ENCODE peak calls at places on chromosomes 7 and 10, in eight cellular contexts. One of them, this sample, is unnamed.

GRCh38 chr10:7397049-7397448 is 13.8 kb downstream of the SFMBT2 start:
- DNase-seq in germinal center: no peak
- DNase-seq in memory B cell: no peak
- DNase-seq in EH: no peak
- DNase-seq in NCI-H1092: no peak
- DNase-seq in K562: no peak
- DNase-seq in activated T-helper 1 cell treated with Interleukin-2 at 50 U/mL for 16 hours: no peak
- DNase-seq in ecto neural progenitor cell: no peak
- DNase-seq in this sample: no peak

GRCh38 chr10:113060221-113061053 is 110.4 kb downstream of the TCF7L2 start:
- DNase-seq in germinal center: no peak
- DNase-seq in memory B cell: no peak
- DNase-seq in EH: no peak
- DNase-seq in NCI-H1092: no peak
- DNase-seq in K562: peak
- DNase-seq in activated T-helper 1 cell treated with Interleukin-2 at 50 U/mL for 16 hours: no peak
- DNase-seq in ecto neural progenitor cell: no peak
- DNase-seq in this sample: no peak

GRCh38 chr10:77744249-77744648 is 106.6 kb upstream of the KCNMA1 start:
- DNase-seq in germinal center: no peak
- DNase-seq in memory B cell: no peak
- DNase-seq in EH: peak
- DNase-seq in NCI-H1092: no peak
- DNase-seq in K562: no peak
- DNase-seq in activated T-helper 1 cell treated with Interleukin-2 at 50 U/mL for 16 hours: no peak
- DNase-seq in ecto neural progenitor cell: no peak
- DNase-seq in this sample: no peak

GRCh38 chr10:43648083-43648391 is 644 bp downstream of the ZNF32 start:
- DNase-seq in germinal center: no peak
- DNase-seq in memory B cell: no peak
- DNase-seq in EH: no peak
- DNase-seq in NCI-H1092: no peak
- DNase-seq in K562: peak
- DNase-seq in activated T-helper 1 cell treated with Interleukin-2 at 50 U/mL for 16 hours: no peak
- DNase-seq in ecto neural progenitor cell: no peak
- DNase-seq in this sample: no peak

GRCh38 chr10:97173036-97173435 is 12.7 kb downstream of the SLIT1 start:
- DNase-seq in germinal center: no peak
- DNase-seq in memory B cell: no peak
- DNase-seq in EH: no peak
- DNase-seq in NCI-H1092: no peak
- DNase-seq in K562: no peak
- DNase-seq in activated T-helper 1 cell treated with Interleukin-2 at 50 U/mL for 16 hours: no peak
- DNase-seq in ecto neural progenitor cell: no peak
- DNase-seq in this sample: no peak

GRCh38 chr10:58951750-58952149 is 224.7 kb upstream of the PHYHIPL start:
- DNase-seq in germinal center: no peak
- DNase-seq in memory B cell: no peak
- DNase-seq in EH: peak
- DNase-seq in NCI-H1092: no peak
- DNase-seq in K562: no peak
- DNase-seq in activated T-helper 1 cell treated with Interleukin-2 at 50 U/mL for 16 hours: no peak
- DNase-seq in ecto neural progenitor cell: no peak
- DNase-seq in this sample: no peak

GRCh38 chr7:158112571-158113320 is 474.9 kb downstream of the PTPRN2 start:
- DNase-seq in germinal center: no peak
- DNase-seq in memory B cell: no peak
- DNase-seq in EH: no peak
- DNase-seq in NCI-H1092: no peak
- DNase-seq in K562: no peak
- DNase-seq in activated T-helper 1 cell treated with Interleukin-2 at 50 U/mL for 16 hours: no peak
- DNase-seq in ecto neural progenitor cell: no peak
- DNase-seq in this sample: no peak

GRCh38 chr7:121395494-121395960 is 581 bp downstream of the FAM3C start:
- DNase-seq in germinal center: peak
- DNase-seq in memory B cell: peak
- DNase-seq in EH: peak
- DNase-seq in NCI-H1092: no peak
- DNase-seq in K562: peak
- DNase-seq in activated T-helper 1 cell treated with Interleukin-2 at 50 U/mL for 16 hours: no peak
- DNase-seq in ecto neural progenitor cell: no peak
- DNase-seq in this sample: no peak

GRCh38 chr7:93055543-93056107 is 62.2 kb downstream of the SAMD9 start:
- DNase-seq in germinal center: peak
- DNase-seq in memory B cell: no peak
- DNase-seq in EH: peak
- DNase-seq in NCI-H1092: peak
- DNase-seq in K562: peak
- DNase-seq in activated T-helper 1 cell treated with Interleukin-2 at 50 U/mL for 16 hours: no peak
- DNase-seq in ecto neural progenitor cell: no peak
- DNase-seq in this sample: peak

GRCh38 chr10:11825796-11826414 is 2.7 kb downstream of the PROSER2 start:
- DNase-seq in germinal center: no peak
- DNase-seq in memory B cell: no peak
- DNase-seq in EH: peak
- DNase-seq in NCI-H1092: no peak
- DNase-seq in K562: no peak
- DNase-seq in activated T-helper 1 cell treated with Interleukin-2 at 50 U/mL for 16 hours: no peak
- DNase-seq in ecto neural progenitor cell: no peak
- DNase-seq in this sample: no peak

GRCh38 chr7:51019231-51019844 is 236.6 kb upstream of the GRB10 start:
- DNase-seq in germinal center: no peak
- DNase-seq in memory B cell: no peak
- DNase-seq in EH: peak
- DNase-seq in NCI-H1092: no peak
- DNase-seq in K562: no peak
- DNase-seq in activated T-helper 1 cell treated with Interleukin-2 at 50 U/mL for 16 hours: no peak
- DNase-seq in ecto neural progenitor cell: peak
- DNase-seq in this sample: no peak

GRCh38 chr7:151271699-151272355 is 23.3 kb upstream of the SMARCD3 start:
- DNase-seq in germinal center: no peak
- DNase-seq in memory B cell: no peak
- DNase-seq in EH: peak
- DNase-seq in NCI-H1092: no peak
- DNase-seq in K562: no peak
- DNase-seq in activated T-helper 1 cell treated with Interleukin-2 at 50 U/mL for 16 hours: no peak
- DNase-seq in ecto neural progenitor cell: no peak
- DNase-seq in this sample: no peak

GRCh38 chr7:130401101-130401500 is 20.8 kb downstream of the CPA1 start:
- DNase-seq in germinal center: no peak
- DNase-seq in memory B cell: no peak
- DNase-seq in EH: no peak
- DNase-seq in NCI-H1092: no peak
- DNase-seq in K562: no peak
- DNase-seq in activated T-helper 1 cell treated with Interleukin-2 at 50 U/mL for 16 hours: no peak
- DNase-seq in ecto neural progenitor cell: no peak
- DNase-seq in this sample: no peak

GRCh38 chr10:71868192-71868697 is 17.2 kb upstream of the PSAP start:
- DNase-seq in germinal center: no peak
- DNase-seq in memory B cell: no peak
- DNase-seq in EH: peak
- DNase-seq in NCI-H1092: no peak
- DNase-seq in K562: peak
- DNase-seq in activated T-helper 1 cell treated with Interleukin-2 at 50 U/mL for 16 hours: no peak
- DNase-seq in ecto neural progenitor cell: no peak
- DNase-seq in this sample: no peak

GRCh38 chr10:21499910-21500577 is 25.4 kb downstream of the SKIDA1 start:
- DNase-seq in germinal center: peak
- DNase-seq in memory B cell: no peak
- DNase-seq in EH: no peak
- DNase-seq in NCI-H1092: no peak
- DNase-seq in K562: no peak
- DNase-seq in activated T-helper 1 cell treated with Interleukin-2 at 50 U/mL for 16 hours: no peak
- DNase-seq in ecto neural progenitor cell: peak
- DNase-seq in this sample: no peak

GRCh38 chr7:39228946-39229345 is 251.2 kb downstream of the POU6F2 start:
- DNase-seq in germinal center: no peak
- DNase-seq in memory B cell: no peak
- DNase-seq in EH: peak
- DNase-seq in NCI-H1092: no peak
- DNase-seq in K562: no peak
- DNase-seq in activated T-helper 1 cell treated with Interleukin-2 at 50 U/mL for 16 hours: no peak
- DNase-seq in ecto neural progenitor cell: no peak
- DNase-seq in this sample: no peak

GRCh38 chr10:95693668-95694534 is at the start of gene TCTN3:
- DNase-seq in germinal center: peak
- DNase-seq in memory B cell: peak
- DNase-seq in EH: peak
- DNase-seq in NCI-H1092: peak
- DNase-seq in K562: peak
- DNase-seq in activated T-helper 1 cell treated with Interleukin-2 at 50 U/mL for 16 hours: peak
- DNase-seq in ecto neural progenitor cell: peak
- DNase-seq in this sample: peak

GRCh38 chr10:73998623-73999622 is 1.0 kb downstream of the VCL start:
- DNase-seq in germinal center: peak
- DNase-seq in memory B cell: peak
- DNase-seq in EH: peak
- DNase-seq in NCI-H1092: no peak
- DNase-seq in K562: peak
- DNase-seq in activated T-helper 1 cell treated with Interleukin-2 at 50 U/mL for 16 hours: no peak
- DNase-seq in ecto neural progenitor cell: peak
- DNase-seq in this sample: no peak

GRCh38 chr10:124736491-124737136 is 7.6 kb downstream of the FAM53B start:
- DNase-seq in germinal center: no peak
- DNase-seq in memory B cell: no peak
- DNase-seq in EH: peak
- DNase-seq in NCI-H1092: no peak
- DNase-seq in K562: no peak
- DNase-seq in activated T-helper 1 cell treated with Interleukin-2 at 50 U/mL for 16 hours: no peak
- DNase-seq in ecto neural progenitor cell: peak
- DNase-seq in this sample: no peak

GRCh38 chr10:90915141-90916075 is 5.5 kb downstream of the ANKRD1 start:
- DNase-seq in germinal center: no peak
- DNase-seq in memory B cell: no peak
- DNase-seq in EH: no peak
- DNase-seq in NCI-H1092: no peak
- DNase-seq in K562: peak
- DNase-seq in activated T-helper 1 cell treated with Interleukin-2 at 50 U/mL for 16 hours: no peak
- DNase-seq in ecto neural progenitor cell: no peak
- DNase-seq in this sample: no peak

GRCh38 chr7:64905547-64905946 is 2.5 kb downstream of the ZNF273 start:
- DNase-seq in germinal center: no peak
- DNase-seq in memory B cell: no peak
- DNase-seq in EH: no peak
- DNase-seq in NCI-H1092: no peak
- DNase-seq in K562: peak
- DNase-seq in activated T-helper 1 cell treated with Interleukin-2 at 50 U/mL for 16 hours: no peak
- DNase-seq in ecto neural progenitor cell: no peak
- DNase-seq in this sample: no peak

GRCh38 chr10:132689721-132690360 is 96.1 kb downstream of the NKX6-2 start:
- DNase-seq in germinal center: no peak
- DNase-seq in memory B cell: no peak
- DNase-seq in EH: no peak
- DNase-seq in NCI-H1092: no peak
- DNase-seq in K562: no peak
- DNase-seq in activated T-helper 1 cell treated with Interleukin-2 at 50 U/mL for 16 hours: no peak
- DNase-seq in ecto neural progenitor cell: no peak
- DNase-seq in this sample: no peak

GRCh38 chr7:23346316-23346715 is 47.2 kb downstream of the MALSU1 start:
- DNase-seq in germinal center: peak
- DNase-seq in memory B cell: no peak
- DNase-seq in EH: no peak
- DNase-seq in NCI-H1092: no peak
- DNase-seq in K562: no peak
- DNase-seq in activated T-helper 1 cell treated with Interleukin-2 at 50 U/mL for 16 hours: no peak
- DNase-seq in ecto neural progenitor cell: no peak
- DNase-seq in this sample: no peak

GRCh38 chr10:48238826-48239520 is 35.5 kb downstream of the FRMPD2 start:
- DNase-seq in germinal center: no peak
- DNase-seq in memory B cell: no peak
- DNase-seq in EH: no peak
- DNase-seq in NCI-H1092: no peak
- DNase-seq in K562: no peak
- DNase-seq in activated T-helper 1 cell treated with Interleukin-2 at 50 U/mL for 16 hours: no peak
- DNase-seq in ecto neural progenitor cell: peak
- DNase-seq in this sample: no peak

GRCh38 chr7:100137851-100138760 is 10.6 kb upstream of the LAMTOR4 start:
- DNase-seq in germinal center: peak
- DNase-seq in memory B cell: no peak
- DNase-seq in EH: no peak
- DNase-seq in NCI-H1092: no peak
- DNase-seq in K562: no peak
- DNase-seq in activated T-helper 1 cell treated with Interleukin-2 at 50 U/mL for 16 hours: no peak
- DNase-seq in ecto neural progenitor cell: no peak
- DNase-seq in this sample: no peak

GRCh38 chr7:101017099-101017777 is 2.6 kb upstream of the MUC17 start:
- DNase-seq in germinal center: no peak
- DNase-seq in memory B cell: no peak
- DNase-seq in EH: peak
- DNase-seq in NCI-H1092: no peak
- DNase-seq in K562: peak
- DNase-seq in activated T-helper 1 cell treated with Interleukin-2 at 50 U/mL for 16 hours: peak
- DNase-seq in ecto neural progenitor cell: peak
- DNase-seq in this sample: peak

GRCh38 chr10:9301148-9301547 is 1246.7 kb downstream of the GATA3 start:
- DNase-seq in germinal center: no peak
- DNase-seq in memory B cell: no peak
- DNase-seq in EH: peak
- DNase-seq in NCI-H1092: no peak
- DNase-seq in K562: no peak
- DNase-seq in activated T-helper 1 cell treated with Interleukin-2 at 50 U/mL for 16 hours: no peak
- DNase-seq in ecto neural progenitor cell: no peak
- DNase-seq in this sample: no peak

GRCh38 chr10:130398090-130398994 is 262.2 kb downstream of the GLRX3 start:
- DNase-seq in germinal center: no peak
- DNase-seq in memory B cell: no peak
- DNase-seq in EH: no peak
- DNase-seq in NCI-H1092: no peak
- DNase-seq in K562: no peak
- DNase-seq in activated T-helper 1 cell treated with Interleukin-2 at 50 U/mL for 16 hours: no peak
- DNase-seq in ecto neural progenitor cell: peak
- DNase-seq in this sample: no peak

GRCh38 chr7:17942231-17942630 is 1.9 kb upstream of the SNX13 start:
- DNase-seq in germinal center: no peak
- DNase-seq in memory B cell: no peak
- DNase-seq in EH: no peak
- DNase-seq in NCI-H1092: no peak
- DNase-seq in K562: no peak
- DNase-seq in activated T-helper 1 cell treated with Interleukin-2 at 50 U/mL for 16 hours: no peak
- DNase-seq in ecto neural progenitor cell: no peak
- DNase-seq in this sample: no peak

GRCh38 chr7:71408276-71408675 is 276.3 kb downstream of the GALNT17 start:
- DNase-seq in germinal center: no peak
- DNase-seq in memory B cell: no peak
- DNase-seq in EH: no peak
- DNase-seq in NCI-H1092: no peak
- DNase-seq in K562: no peak
- DNase-seq in activated T-helper 1 cell treated with Interleukin-2 at 50 U/mL for 16 hours: no peak
- DNase-seq in ecto neural progenitor cell: no peak
- DNase-seq in this sample: no peak

GRCh38 chr10:92387289-92387940 is 96.4 kb downstream of the MARCHF5 start:
- DNase-seq in germinal center: peak
- DNase-seq in memory B cell: no peak
- DNase-seq in EH: peak
- DNase-seq in NCI-H1092: no peak
- DNase-seq in K562: peak
- DNase-seq in activated T-helper 1 cell treated with Interleukin-2 at 50 U/mL for 16 hours: no peak
- DNase-seq in ecto neural progenitor cell: peak
- DNase-seq in this sample: no peak

GRCh38 chr10:5518143-5518542 is 6.6 kb upstream of the CALML3 start:
- DNase-seq in germinal center: no peak
- DNase-seq in memory B cell: no peak
- DNase-seq in EH: no peak
- DNase-seq in NCI-H1092: peak
- DNase-seq in K562: no peak
- DNase-seq in activated T-helper 1 cell treated with Interleukin-2 at 50 U/mL for 16 hours: no peak
- DNase-seq in ecto neural progenitor cell: no peak
- DNase-seq in this sample: no peak

GRCh38 chr7:134083766-134084487 is 43.2 kb upstream of the LRGUK start:
- DNase-seq in germinal center: no peak
- DNase-seq in memory B cell: no peak
- DNase-seq in EH: peak
- DNase-seq in NCI-H1092: no peak
- DNase-seq in K562: peak
- DNase-seq in activated T-helper 1 cell treated with Interleukin-2 at 50 U/mL for 16 hours: no peak
- DNase-seq in ecto neural progenitor cell: no peak
- DNase-seq in this sample: no peak

GRCh38 chr10:60869916-60870728 is 73.9 kb downstream of the RHOBTB1 start:
- DNase-seq in germinal center: no peak
- DNase-seq in memory B cell: no peak
- DNase-seq in EH: no peak
- DNase-seq in NCI-H1092: no peak
- DNase-seq in K562: no peak
- DNase-seq in activated T-helper 1 cell treated with Interleukin-2 at 50 U/mL for 16 hours: no peak
- DNase-seq in ecto neural progenitor cell: no peak
- DNase-seq in this sample: no peak

This sample was measured in NCI-H1417 treated with DMSO at 0.1 percent for 48 hours.